ENCODE peak calls at places on chromosomes 4 and X, in five cellular contexts. One of them, this sample, is unnamed. For H3K4me1, the result is how much of the 10 kb centered on the place peaks cover.

GRCh38 chr4:68872442-68873217 is 56.8 kb downstream of the UGT2B10 start:
- DNase-seq in CD8-positive, alpha-beta memory T cell: no peak
- DNase-seq in stomach: no peak
- DNase-seq in colonic mucosa: no peak
- DNase-seq in cardiac muscle cell: no peak
- DNase-seq in this sample: no peak

GRCh38 chr4:186104114-186104894 is at the start of gene FAM149A:
- DNase-seq in CD8-positive, alpha-beta memory T cell: peak
- DNase-seq in stomach: peak
- DNase-seq in colonic mucosa: peak
- DNase-seq in cardiac muscle cell: peak
- DNase-seq in this sample: peak

GRCh38 chr4:6008092-6008551 is 10.1 kb downstream of the C4orf50 start:
- DNase-seq in CD8-positive, alpha-beta memory T cell: peak
- DNase-seq in stomach: no peak
- DNase-seq in colonic mucosa: no peak
- DNase-seq in cardiac muscle cell: no peak
- DNase-seq in this sample: no peak

GRCh38 chrX:41661366-41662095 is 27.2 kb upstream of the GPR34 start:
- DNase-seq in CD8-positive, alpha-beta memory T cell: no peak
- DNase-seq in stomach: no peak
- DNase-seq in colonic mucosa: no peak
- DNase-seq in cardiac muscle cell: peak
- DNase-seq in this sample: no peak

GRCh38 chrX:32687379-32687778 is 524.0 kb downstream of the DMD start:
- DNase-seq in CD8-positive, alpha-beta memory T cell: no peak
- DNase-seq in stomach: no peak
- DNase-seq in colonic mucosa: no peak
- DNase-seq in cardiac muscle cell: no peak
- DNase-seq in this sample: no peak

GRCh38 chrX:38800981-38801845 is at the start of gene MID1IP1:
- DNase-seq in CD8-positive, alpha-beta memory T cell: peak
- DNase-seq in stomach: peak
- DNase-seq in colonic mucosa: peak
- DNase-seq in cardiac muscle cell: peak
- DNase-seq in this sample: peak

GRCh38 chrX:24100713-24101112 is 46.0 kb downstream of the EIF2S3 start:
- DNase-seq in CD8-positive, alpha-beta memory T cell: no peak
- DNase-seq in stomach: no peak
- DNase-seq in colonic mucosa: no peak
- DNase-seq in cardiac muscle cell: peak
- DNase-seq in this sample: no peak

GRCh38 chrX:47456080-47456479 is 26.9 kb downstream of the ZNF41 start:
- DNase-seq in CD8-positive, alpha-beta memory T cell: no peak
- DNase-seq in stomach: no peak
- DNase-seq in colonic mucosa: no peak
- DNase-seq in cardiac muscle cell: no peak
- DNase-seq in this sample: no peak

GRCh38 chrX:371907-372306 is 14.8 kb downstream of the PPP2R3B start:
- DNase-seq in CD8-positive, alpha-beta memory T cell: no peak
- DNase-seq in stomach: no peak
- DNase-seq in colonic mucosa: no peak
- DNase-seq in cardiac muscle cell: no peak
- DNase-seq in this sample: no peak

GRCh38 chr4:123488916-123489315 is 92.3 kb downstream of the SPRY1 start:
- DNase-seq in CD8-positive, alpha-beta memory T cell: no peak
- DNase-seq in stomach: no peak
- DNase-seq in colonic mucosa: no peak
- DNase-seq in cardiac muscle cell: peak
- DNase-seq in this sample: no peak

GRCh38 chrX:48715876-48716502 is 19.5 kb downstream of the SUV39H1 start:
- DNase-seq in CD8-positive, alpha-beta memory T cell: no peak
- DNase-seq in stomach: no peak
- DNase-seq in colonic mucosa: no peak
- DNase-seq in cardiac muscle cell: no peak
- DNase-seq in this sample: peak

GRCh38 chr4:110200673-110201072 is 2.3 kb upstream of the ELOVL6 start:
- DNase-seq in CD8-positive, alpha-beta memory T cell: no peak
- DNase-seq in stomach: no peak
- DNase-seq in colonic mucosa: no peak
- DNase-seq in cardiac muscle cell: no peak
- DNase-seq in this sample: no peak
- H3K4me1 ChIP-seq in CD8-positive, alpha-beta memory T cell: under half
- H3K4me1 ChIP-seq in stomach: under half
- H3K4me1 ChIP-seq in colonic mucosa: under half
- H3K4me1 ChIP-seq in cardiac muscle cell: under half
- H3K4me1 ChIP-seq in this sample: under half

DNA sequence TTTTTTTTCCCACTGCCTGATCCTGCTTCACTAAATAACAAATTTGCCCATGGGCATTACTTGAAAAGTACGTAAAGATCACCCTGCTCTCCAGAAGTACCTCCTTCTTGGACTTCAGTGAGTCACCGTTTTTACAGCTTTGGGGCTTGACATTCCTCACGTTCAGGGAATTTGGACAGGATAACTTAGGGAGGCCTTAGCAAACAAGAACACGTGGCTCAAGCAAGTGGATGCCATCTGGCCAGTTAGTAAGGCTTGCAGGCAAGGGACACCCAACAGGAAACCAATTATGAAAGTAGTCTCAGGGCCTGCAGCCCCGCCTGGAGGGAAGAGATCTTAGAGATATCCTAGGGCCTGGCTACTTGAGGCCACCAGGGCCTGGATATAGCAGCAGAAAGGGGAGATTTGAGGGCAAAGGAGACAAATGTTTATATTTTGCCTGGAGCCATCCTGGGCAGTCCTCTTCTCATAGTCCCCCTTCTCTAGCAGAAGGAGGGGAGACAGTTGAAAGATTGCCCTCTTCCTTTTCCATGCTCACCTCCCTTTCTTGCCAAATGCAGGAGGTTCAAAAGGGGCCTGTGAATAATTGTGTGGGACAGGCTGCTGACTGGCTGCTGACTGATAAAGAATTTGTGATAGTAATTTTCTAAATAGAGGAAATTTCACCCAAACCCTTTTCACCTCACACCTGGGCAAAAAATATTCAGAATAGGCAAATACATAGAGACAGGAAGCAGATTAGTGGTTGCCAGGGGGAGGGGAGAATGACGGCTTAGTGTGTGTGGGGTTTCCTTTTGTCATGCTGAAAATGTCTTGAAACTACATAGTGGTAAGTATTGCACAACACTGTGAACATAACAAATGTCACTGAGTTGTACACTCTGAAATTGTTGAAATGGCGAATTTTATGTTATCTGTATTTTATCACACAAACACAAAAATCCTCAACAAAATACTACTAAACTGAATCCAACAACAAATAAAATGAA is 60.4 kb upstream of the PLAC1 start:
- DNase-seq in CD8-positive, alpha-beta memory T cell: no peak
- DNase-seq in stomach: peak
- DNase-seq in colonic mucosa: no peak
- DNase-seq in cardiac muscle cell: peak
- DNase-seq in this sample: no peak
- H3K27ac ChIP-seq in CD8-positive, alpha-beta memory T cell: no peak
- H3K27ac ChIP-seq in stomach: peak
- H3K27ac ChIP-seq in colonic mucosa: no peak
- H3K27ac ChIP-seq in cardiac muscle cell: no peak
- H3K27ac ChIP-seq in this sample: no peak

DNA sequence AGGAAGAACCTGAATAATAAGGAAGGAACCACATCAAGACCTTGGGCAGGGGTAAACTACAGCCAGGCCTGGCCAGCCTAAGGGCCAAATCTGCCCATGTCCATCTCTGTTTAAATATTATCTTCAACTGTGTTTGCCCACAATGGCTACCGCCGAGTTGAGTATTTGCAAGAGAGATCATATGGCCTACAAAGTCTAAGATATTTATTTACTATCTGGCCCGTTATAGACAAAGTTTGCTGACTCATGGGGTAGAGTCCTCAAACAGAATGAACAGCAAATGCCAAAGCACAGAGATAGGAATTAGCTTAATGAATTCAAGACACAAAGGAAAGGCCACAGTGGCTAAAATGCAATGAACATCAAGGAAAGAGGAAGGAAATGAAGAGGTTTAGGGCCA is 44.8 kb downstream of the RPS6KA3 start:
- DNase-seq in CD8-positive, alpha-beta memory T cell: no peak
- DNase-seq in stomach: no peak
- DNase-seq in colonic mucosa: no peak
- DNase-seq in cardiac muscle cell: no peak
- DNase-seq in this sample: no peak
- H3K4me1 ChIP-seq in CD8-positive, alpha-beta memory T cell: under half
- H3K4me1 ChIP-seq in stomach: under half
- H3K4me1 ChIP-seq in colonic mucosa: under half
- H3K4me1 ChIP-seq in cardiac muscle cell: under half
- H3K4me1 ChIP-seq in this sample: half or more

GRCh38 chrX:8868070-8868795 is 67.0 kb upstream of the FAM9A start:
- DNase-seq in CD8-positive, alpha-beta memory T cell: no peak
- DNase-seq in stomach: no peak
- DNase-seq in colonic mucosa: no peak
- DNase-seq in cardiac muscle cell: peak
- DNase-seq in this sample: no peak
- H3K27ac ChIP-seq in CD8-positive, alpha-beta memory T cell: no peak
- H3K27ac ChIP-seq in stomach: no peak
- H3K27ac ChIP-seq in colonic mucosa: no peak
- H3K27ac ChIP-seq in cardiac muscle cell: no peak
- H3K27ac ChIP-seq in this sample: no peak

DNA sequence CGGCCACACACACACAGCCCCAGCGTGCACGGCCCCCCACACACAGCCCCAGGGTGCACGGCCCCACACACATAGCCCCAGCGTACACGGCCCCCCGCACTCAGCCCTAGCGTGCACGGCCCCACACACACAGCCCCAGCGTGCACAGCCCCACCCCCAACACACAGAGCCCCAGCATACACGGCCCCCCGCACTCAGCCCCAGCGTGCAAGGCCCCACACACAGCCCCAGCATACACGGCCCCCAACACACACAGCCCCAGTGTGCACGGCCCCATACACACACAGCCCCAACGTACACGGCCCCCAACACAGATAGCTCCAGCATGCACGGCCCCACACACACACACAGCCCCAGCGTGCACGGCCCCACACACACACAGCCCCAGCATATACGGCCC is 17.6 kb downstream of the GAK start:
- DNase-seq in CD8-positive, alpha-beta memory T cell: peak
- DNase-seq in stomach: no peak
- DNase-seq in colonic mucosa: no peak
- DNase-seq in cardiac muscle cell: no peak
- DNase-seq in this sample: no peak
- H3K4me1 ChIP-seq in CD8-positive, alpha-beta memory T cell: under half
- H3K4me1 ChIP-seq in stomach: under half
- H3K4me1 ChIP-seq in colonic mucosa: under half
- H3K4me1 ChIP-seq in cardiac muscle cell: under half
- H3K4me1 ChIP-seq in this sample: under half

GRCh38 chr4:157992948-157993839 is 179.6 kb downstream of the GASK1B start:
- DNase-seq in CD8-positive, alpha-beta memory T cell: no peak
- DNase-seq in stomach: no peak
- DNase-seq in colonic mucosa: no peak
- DNase-seq in cardiac muscle cell: no peak
- DNase-seq in this sample: no peak

GRCh38 chr4:157996061-157996460 is 176.8 kb downstream of the GASK1B start:
- DNase-seq in CD8-positive, alpha-beta memory T cell: no peak
- DNase-seq in stomach: no peak
- DNase-seq in colonic mucosa: no peak
- DNase-seq in cardiac muscle cell: no peak
- DNase-seq in this sample: no peak

GRCh38 chr4:157996598-157996997 is 176.2 kb downstream of the GASK1B start:
- DNase-seq in CD8-positive, alpha-beta memory T cell: no peak
- DNase-seq in stomach: no peak
- DNase-seq in colonic mucosa: no peak
- DNase-seq in cardiac muscle cell: no peak
- DNase-seq in this sample: no peak

GRCh38 chr4:157997296-157997695 is 175.5 kb downstream of the GASK1B start:
- DNase-seq in CD8-positive, alpha-beta memory T cell: no peak
- DNase-seq in stomach: no peak
- DNase-seq in colonic mucosa: no peak
- DNase-seq in cardiac muscle cell: no peak
- DNase-seq in this sample: no peak

GRCh38 chr4:157994863-157995262 is 178.0 kb downstream of the GASK1B start:
- DNase-seq in CD8-positive, alpha-beta memory T cell: no peak
- DNase-seq in stomach: no peak
- DNase-seq in colonic mucosa: no peak
- DNase-seq in cardiac muscle cell: peak
- DNase-seq in this sample: no peak
- H3K27ac ChIP-seq in CD8-positive, alpha-beta memory T cell: no peak
- H3K27ac ChIP-seq in stomach: no peak
- H3K27ac ChIP-seq in colonic mucosa: no peak
- H3K27ac ChIP-seq in cardiac muscle cell: no peak
- H3K27ac ChIP-seq in this sample: no peak

GRCh38 chrX:39853417-39853816 is 244.3 kb downstream of the BCOR start:
- DNase-seq in CD8-positive, alpha-beta memory T cell: no peak
- DNase-seq in stomach: no peak
- DNase-seq in colonic mucosa: no peak
- DNase-seq in cardiac muscle cell: no peak
- DNase-seq in this sample: no peak

GRCh38 chrX:39852496-39852895 is 245.3 kb downstream of the BCOR start:
- DNase-seq in CD8-positive, alpha-beta memory T cell: no peak
- DNase-seq in stomach: no peak
- DNase-seq in colonic mucosa: no peak
- DNase-seq in cardiac muscle cell: no peak
- DNase-seq in this sample: no peak

GRCh38 chrX:39855748-39856129 is 242.0 kb downstream of the BCOR start:
- DNase-seq in CD8-positive, alpha-beta memory T cell: peak
- DNase-seq in stomach: peak
- DNase-seq in colonic mucosa: peak
- DNase-seq in cardiac muscle cell: peak
- DNase-seq in this sample: peak

GRCh38 chrX:39856472-39857121 is 241.2 kb downstream of the BCOR start:
- DNase-seq in CD8-positive, alpha-beta memory T cell: no peak
- DNase-seq in stomach: peak
- DNase-seq in colonic mucosa: no peak
- DNase-seq in cardiac muscle cell: no peak
- DNase-seq in this sample: no peak

DNA sequence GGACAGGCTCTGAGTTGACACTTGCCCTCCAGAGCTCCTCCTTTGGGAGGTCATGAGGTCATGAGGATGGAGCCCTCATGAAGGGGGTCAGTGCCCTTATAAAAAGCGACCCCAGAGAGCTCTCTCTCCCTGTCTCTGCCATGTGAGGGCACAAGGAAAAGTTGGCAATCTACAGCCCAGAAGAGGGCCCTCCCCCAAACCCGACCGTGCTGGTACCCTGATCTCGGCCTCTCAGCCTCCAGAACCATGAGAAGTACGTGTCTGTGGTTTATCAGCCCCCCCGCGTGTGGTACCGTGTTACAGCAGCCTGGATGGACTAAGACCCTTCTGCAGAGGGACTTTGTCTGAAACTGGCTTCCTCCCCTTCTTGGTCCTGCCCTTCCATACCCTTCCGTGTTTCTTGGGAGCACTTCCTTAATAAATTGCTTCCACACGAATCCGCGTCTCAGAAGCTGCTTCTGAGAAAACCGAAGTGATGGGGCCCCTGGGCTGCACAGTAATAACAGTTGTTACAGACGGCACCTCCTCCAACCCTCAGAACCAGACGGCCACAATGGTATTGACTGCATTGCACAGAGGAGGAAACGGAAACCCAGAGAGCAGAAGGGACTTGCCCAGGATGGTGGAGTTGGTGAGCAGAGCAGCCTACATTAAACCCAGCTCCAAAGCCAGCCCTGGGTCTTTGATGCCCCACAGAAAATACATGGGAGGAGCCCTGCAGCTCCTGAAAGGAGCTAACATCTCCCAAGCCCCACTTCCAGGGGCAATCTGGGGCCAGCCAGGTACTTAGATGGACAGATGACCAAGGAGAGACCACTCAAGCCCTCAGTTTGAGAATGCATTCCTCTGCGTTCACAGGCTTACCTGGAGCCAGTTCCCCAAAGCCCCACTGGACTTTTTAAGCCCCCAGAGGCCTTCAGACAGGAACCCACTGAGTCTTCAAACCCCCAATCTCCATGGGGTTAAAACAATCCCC is 242.7 kb downstream of the BCOR start:
- DNase-seq in CD8-positive, alpha-beta memory T cell: peak
- DNase-seq in stomach: no peak
- DNase-seq in colonic mucosa: no peak
- DNase-seq in cardiac muscle cell: no peak
- DNase-seq in this sample: peak
- H3K4me1 ChIP-seq in CD8-positive, alpha-beta memory T cell: under half
- H3K4me1 ChIP-seq in stomach: under half
- H3K4me1 ChIP-seq in colonic mucosa: under half
- H3K4me1 ChIP-seq in cardiac muscle cell: under half
- H3K4me1 ChIP-seq in this sample: half or more